ENCODE peak calls at places on chromosomes 6 and 20, in eight cellular contexts. V is NCI-H510A treated with DMSO at 0.1 percent for 48 hours; O is activated T-cell treated with anti-CD3 and anti-CD28 coated beads for 1 hour; A is ACHN; Y is T-cell; P is central memory CD4-positive, alpha-beta T cell; G is stimulated activated CD4-positive, alpha-beta T cell treated with anti-CD3 and anti-CD28 coated beads, TNF-alpha, amount 100 ng/mL, for 1 hour; E is hepatocyte. S is an unnamed sample.

GRCh38 chr6:11918739-11919605 is 93.1 kb upstream of the HIVEP1 start:
- DNase-seq in A (no peak), E (peak; percentile 9), V (no peak), O (no peak), G (no peak), Y (no peak), P (no peak), S (no peak)

GRCh38 chr20:48720256-48721020 is 107.4 kb downstream of the PREX1 start:
- DNase-seq in E (no peak), Y (no peak), O (no peak), G (no peak), P (no peak), A (no peak), V (no peak), S (no peak)

GRCh38 chr20:43977252-43977651 is 62.6 kb downstream of the TOX2 start:
- DNase-seq in E (no peak), A (no peak), Y (no peak), P (no peak), V (no peak), G (no peak), O (no peak), S (no peak)

GRCh38 chr6:133396225-133396624 is 155.1 kb downstream of the EYA4 start:
- DNase-seq in E (no peak), G (no peak), V (no peak), Y (no peak), O (no peak), P (no peak), A (no peak), S (no peak)

GRCh38 chr6:43877021-43877420 is 107.0 kb downstream of the VEGFA start:
- DNase-seq in E (no peak), V (no peak), Y (no peak), O (no peak), P (no peak), A (no peak), G (no peak), S (no peak)

GRCh38 chr6:90079555-90080490 is 185.6 kb downstream of the GJA10 start:
- DNase-seq in G (no peak), A (no peak), O (no peak), V (no peak), Y (no peak), P (peak; percentile 14), E (no peak), S (no peak)

GRCh38 chr6:33570806-33571636 is 9.1 kb downstream of the BAK1 start:
- DNase-seq in Y (peak; percentile 96), E (peak; percentile 90), V (peak; percentile 87), G (peak; percentile 75), P (peak; percentile 96), A (peak; percentile 63), O (peak; percentile 84), S (peak; percentile 94)

GRCh38 chr20:63626424-63627128 is at the start of gene GMEB2:
- DNase-seq in E (peak; percentile 91), G (peak; percentile 51), O (no peak), A (no peak), Y (peak; percentile 91), V (peak; percentile 52), P (no peak), S (no peak)

GRCh38 chr6:89313006-89313405 is 2.1 kb downstream of the GABRR2 start:
- DNase-seq in Y (no peak), V (no peak), O (no peak), A (peak; percentile 23), E (peak; percentile 39), G (no peak), P (no peak), S (no peak)

GRCh38 chr20:13610205-13610604 is 28.5 kb downstream of the TASP1 start:
- DNase-seq in V (no peak), E (peak; percentile 5), G (no peak), A (no peak), O (no peak), Y (no peak), P (no peak), S (peak; percentile 12)

GRCh38 chr20:57964011-57964862 is 254.4 kb upstream of the PMEPA1 start:
- DNase-seq in G (no peak), Y (no peak), E (no peak), A (no peak), V (no peak), P (no peak), O (no peak), S (no peak)

S was measured in naive B cell.